ENCODE peak calls at places on chromosomes 6 and 20, in eight cellular contexts. E, L, O, W, N, M, Q and S are unnamed samples.

GRCh38 chr6:134007077-134007476 is 45.3 kb downstream of the SLC2A12 start:
- DNase-seq in L (no peak), Q (no peak), M (no peak), E (no peak), O (no peak), W (peak; percentile 50), N (no peak), S (no peak)

GRCh38 chr6:120354452-120355098 is 979.7 kb downstream of the TBC1D32 start:
- DNase-seq in N (no peak), W (peak; percentile 74), Q (no peak), L (no peak), M (peak; percentile 28), O (no peak), E (no peak), S (no peak)

GRCh38 chr6:122400121-122400450 is 634 bp downstream of the HSF2 start:
- DNase-seq in M (peak; percentile 27), W (no peak), L (no peak), O (no peak), N (no peak), Q (peak; percentile 14), E (peak; percentile 5), S (no peak)

GRCh38 chr6:138776659-138777058 is 3.1 kb downstream of the CCDC28A start:
- DNase-seq in N (no peak), M (no peak), Q (no peak), O (no peak), L (no peak), W (no peak), E (no peak), S (no peak)

GRCh38 chr6:27375613-27376079 is 12.9 kb upstream of the ZNF391 start:
- DNase-seq in O (no peak), W (peak; percentile 39), Q (no peak), N (no peak), M (peak; percentile 1), L (no peak), E (no peak), S (no peak)

GRCh38 chr6:159043236-159043635 is 1.6 kb downstream of the TAGAP start:
- DNase-seq in M (no peak), N (no peak), E (no peak), W (no peak), O (no peak), Q (no peak), L (no peak), S (no peak)

GRCh38 chr6:35214869-35215664 is 1.3 kb downstream of the SCUBE3 start:
- DNase-seq in E (no peak), M (no peak), L (no peak), N (no peak), O (no peak), W (no peak), Q (no peak), S (no peak)

GRCh38 chr6:166361080-166361429 is 18.7 kb upstream of the SFT2D1 start:
- DNase-seq in W (peak; percentile 8), O (no peak), E (no peak), Q (no peak), N (no peak), M (peak; percentile 67), L (no peak), S (no peak)

GRCh38 chr20:25022680-25023079 is 30.1 kb upstream of the APMAP start:
- DNase-seq in N (no peak), E (no peak), L (no peak), M (no peak), O (no peak), W (peak; percentile 66), Q (no peak), S (no peak)

GRCh38 chr20:46900068-46900467 is 5.4 kb downstream of the EYA2 start:
- DNase-seq in M (no peak), L (peak; percentile 64), E (no peak), Q (no peak), N (no peak), O (no peak), W (no peak), S (no peak)

GRCh38 chr6:11711994-11712698 is 66.5 kb downstream of the ADTRP start:
- DNase-seq in L (no peak), E (no peak), O (no peak), W (no peak), M (no peak), Q (no peak), N (no peak), S (no peak)

GRCh38 chr6:30818426-30818841 is 65.9 kb upstream of the DDR1 start:
- DNase-seq in W (peak; percentile 73), M (peak; percentile 92), L (no peak), E (no peak), O (no peak), Q (peak; percentile 92), N (no peak), S (no peak)

GRCh38 chr6:129578315-129578714 is 131.7 kb downstream of the ARHGAP18 start:
- DNase-seq in Q (no peak), W (peak; percentile 15), M (no peak), N (no peak), L (no peak), E (no peak), O (no peak), S (no peak)

GRCh38 chr20:24303393-24303792 is 166.0 kb upstream of the SYNDIG1 start:
- DNase-seq in W (peak; percentile 23), E (no peak), L (no peak), M (peak; percentile 6), N (no peak), O (no peak), Q (no peak), S (no peak)

GRCh38 chr6:106446287-106446885 is 85.9 kb downstream of the CRYBG1 start:
- DNase-seq in Q (no peak), L (no peak), M (peak; percentile 42), N (no peak), W (peak; percentile 43), O (no peak), E (no peak), S (no peak)

GRCh38 chr6:74879970-74880369 is 325.9 kb downstream of the COL12A1 start:
- DNase-seq in L (no peak), O (no peak), Q (peak; percentile 27), M (no peak), E (no peak), W (no peak), N (no peak), S (no peak)

GRCh38 chr6:124879110-124879991 is 82.9 kb upstream of the RNF217 start:
- DNase-seq in N (no peak), L (no peak), O (no peak), W (peak; percentile 20), Q (no peak), E (no peak), M (no peak), S (no peak)

GRCh38 chr6:33160728-33161323 is 31.4 kb downstream of the COL11A2 start:
- DNase-seq in L (no peak), W (peak; percentile 89), E (no peak), O (no peak), Q (peak; percentile 96), N (peak; percentile 52), M (peak; percentile 77), S (no peak)

GRCh38 chr6:138250513-138251247 is 32.4 kb upstream of the PBOV1 start:
- DNase-seq in Q (peak; percentile 38), N (no peak), E (no peak), L (no peak), O (no peak), W (no peak), M (peak; percentile 76), S (no peak)

GRCh38 chr20:2521369-2522305 is 12.9 kb upstream of the ZNF343 start:
- DNase-seq in M (peak; percentile 63), N (peak; percentile 39), E (no peak), O (no peak), Q (peak; percentile 46), W (peak; percentile 63), L (no peak), S (peak; percentile 39)